ENCODE peak calls at places on chromosome 14, in eight cellular contexts. One of them, this sample, is unnamed.

GRCh38 chr14:36553650-36554260 is 28.7 kb downstream of the NKX2-8 start:
- DNase-seq in fibroblast of the aortic adventitia: peak; percentile 68
- DNase-seq in body of pancreas: peak; percentile 25
- DNase-seq in suprapubic skin: no peak
- DNase-seq in CD4-positive, alpha-beta memory T cell: no peak
- DNase-seq in astrocyte of the cerebellum: peak; percentile 37
- DNase-seq in cardiac muscle cell: peak; percentile 56
- DNase-seq in mesendoderm: peak; percentile 57
- DNase-seq in this sample: no peak

GRCh38 chr14:102508774-102509743 is 517 bp downstream of the ANKRD9 start:
- DNase-seq in fibroblast of the aortic adventitia: peak; percentile 56
- DNase-seq in body of pancreas: peak; percentile 64
- DNase-seq in suprapubic skin: peak; percentile 92
- DNase-seq in CD4-positive, alpha-beta memory T cell: peak; percentile 60
- DNase-seq in astrocyte of the cerebellum: no peak
- DNase-seq in cardiac muscle cell: peak; percentile 45
- DNase-seq in mesendoderm: peak; percentile 33
- DNase-seq in this sample: no peak

GRCh38 chr14:60327447-60328331 is 78.7 kb downstream of the PPM1A start:
- DNase-seq in fibroblast of the aortic adventitia: no peak
- DNase-seq in body of pancreas: peak; percentile 69
- DNase-seq in suprapubic skin: no peak
- DNase-seq in CD4-positive, alpha-beta memory T cell: peak; percentile 43
- DNase-seq in astrocyte of the cerebellum: no peak
- DNase-seq in cardiac muscle cell: peak; percentile 45
- DNase-seq in mesendoderm: peak; percentile 35
- DNase-seq in this sample: peak; percentile 73

GRCh38 chr14:102824832-102825231 is 47.6 kb downstream of the TRAF3 start:
- DNase-seq in fibroblast of the aortic adventitia: peak; percentile 39
- DNase-seq in body of pancreas: no peak
- DNase-seq in suprapubic skin: no peak
- DNase-seq in CD4-positive, alpha-beta memory T cell: no peak
- DNase-seq in astrocyte of the cerebellum: no peak
- DNase-seq in cardiac muscle cell: no peak
- DNase-seq in mesendoderm: no peak
- DNase-seq in this sample: no peak

GRCh38 chr14:99568567-99569560 is 35.1 kb downstream of the CCDC85C start:
- DNase-seq in fibroblast of the aortic adventitia: peak; percentile 43
- DNase-seq in body of pancreas: peak; percentile 37
- DNase-seq in suprapubic skin: no peak
- DNase-seq in CD4-positive, alpha-beta memory T cell: no peak
- DNase-seq in astrocyte of the cerebellum: no peak
- DNase-seq in cardiac muscle cell: peak; percentile 75
- DNase-seq in mesendoderm: no peak
- DNase-seq in this sample: no peak

GRCh38 chr14:69916396-69916795 is 37.2 kb downstream of the SMOC1 start:
- DNase-seq in fibroblast of the aortic adventitia: no peak
- DNase-seq in body of pancreas: no peak
- DNase-seq in suprapubic skin: no peak
- DNase-seq in CD4-positive, alpha-beta memory T cell: no peak
- DNase-seq in astrocyte of the cerebellum: no peak
- DNase-seq in cardiac muscle cell: no peak
- DNase-seq in mesendoderm: no peak
- DNase-seq in this sample: no peak

GRCh38 chr14:23123419-23123818 is 4.4 kb upstream of the CEBPE start:
- DNase-seq in fibroblast of the aortic adventitia: no peak
- DNase-seq in body of pancreas: peak; percentile 92
- DNase-seq in suprapubic skin: peak; percentile 93
- DNase-seq in CD4-positive, alpha-beta memory T cell: no peak
- DNase-seq in astrocyte of the cerebellum: no peak
- DNase-seq in cardiac muscle cell: peak; percentile 42
- DNase-seq in mesendoderm: no peak
- DNase-seq in this sample: no peak

GRCh38 chr14:92958373-92959188 is 35.6 kb downstream of the CHGA start:
- DNase-seq in fibroblast of the aortic adventitia: no peak
- DNase-seq in body of pancreas: no peak
- DNase-seq in suprapubic skin: no peak
- DNase-seq in CD4-positive, alpha-beta memory T cell: no peak
- DNase-seq in astrocyte of the cerebellum: no peak
- DNase-seq in cardiac muscle cell: no peak
- DNase-seq in mesendoderm: no peak
- DNase-seq in this sample: no peak

GRCh38 chr14:86942939-86943338 is 1050.0 kb downstream of the GALC start:
- DNase-seq in fibroblast of the aortic adventitia: no peak
- DNase-seq in body of pancreas: no peak
- DNase-seq in suprapubic skin: no peak
- DNase-seq in CD4-positive, alpha-beta memory T cell: no peak
- DNase-seq in astrocyte of the cerebellum: no peak
- DNase-seq in cardiac muscle cell: no peak
- DNase-seq in mesendoderm: peak; percentile 11
- DNase-seq in this sample: no peak

GRCh38 chr14:23114120-23114458 is 5.0 kb downstream of the CEBPE start:
- DNase-seq in fibroblast of the aortic adventitia: no peak
- DNase-seq in body of pancreas: no peak
- DNase-seq in suprapubic skin: no peak
- DNase-seq in CD4-positive, alpha-beta memory T cell: no peak
- DNase-seq in astrocyte of the cerebellum: no peak
- DNase-seq in cardiac muscle cell: no peak
- DNase-seq in mesendoderm: no peak
- DNase-seq in this sample: no peak

GRCh38 chr14:35727764-35728163 is 81.3 kb downstream of the RALGAPA1 start:
- DNase-seq in fibroblast of the aortic adventitia: no peak
- DNase-seq in body of pancreas: no peak
- DNase-seq in suprapubic skin: no peak
- DNase-seq in CD4-positive, alpha-beta memory T cell: no peak
- DNase-seq in astrocyte of the cerebellum: no peak
- DNase-seq in cardiac muscle cell: no peak
- DNase-seq in mesendoderm: no peak
- DNase-seq in this sample: no peak

GRCh38 chr14:23539867-23540469 is 11.6 kb downstream of the ZFHX2 start:
- DNase-seq in fibroblast of the aortic adventitia: no peak
- DNase-seq in body of pancreas: no peak
- DNase-seq in suprapubic skin: no peak
- DNase-seq in CD4-positive, alpha-beta memory T cell: no peak
- DNase-seq in astrocyte of the cerebellum: no peak
- DNase-seq in cardiac muscle cell: no peak
- DNase-seq in mesendoderm: no peak
- DNase-seq in this sample: no peak

GRCh38 chr14:103696466-103697071 is 18.7 kb downstream of the XRCC3 start:
- DNase-seq in fibroblast of the aortic adventitia: peak; percentile 51
- DNase-seq in body of pancreas: peak; percentile 26
- DNase-seq in suprapubic skin: no peak
- DNase-seq in CD4-positive, alpha-beta memory T cell: no peak
- DNase-seq in astrocyte of the cerebellum: peak; percentile 11
- DNase-seq in cardiac muscle cell: peak; percentile 62
- DNase-seq in mesendoderm: no peak
- DNase-seq in this sample: no peak

GRCh38 chr14:71372411-71372838 is 465.2 kb downstream of the PCNX1 start:
- DNase-seq in fibroblast of the aortic adventitia: peak; percentile 76
- DNase-seq in body of pancreas: no peak
- DNase-seq in suprapubic skin: no peak
- DNase-seq in CD4-positive, alpha-beta memory T cell: no peak
- DNase-seq in astrocyte of the cerebellum: no peak
- DNase-seq in cardiac muscle cell: peak; percentile 78
- DNase-seq in mesendoderm: no peak
- DNase-seq in this sample: no peak

GRCh38 chr14:93299831-93300230 is 33.0 kb downstream of the BTBD7 start:
- DNase-seq in fibroblast of the aortic adventitia: no peak
- DNase-seq in body of pancreas: no peak
- DNase-seq in suprapubic skin: no peak
- DNase-seq in CD4-positive, alpha-beta memory T cell: no peak
- DNase-seq in astrocyte of the cerebellum: no peak
- DNase-seq in cardiac muscle cell: peak; percentile 68
- DNase-seq in mesendoderm: no peak
- DNase-seq in this sample: no peak

GRCh38 chr14:67187210-67187609 is 2.0 kb upstream of the GARIN2 start:
- DNase-seq in fibroblast of the aortic adventitia: peak; percentile 77
- DNase-seq in body of pancreas: no peak
- DNase-seq in suprapubic skin: no peak
- DNase-seq in CD4-positive, alpha-beta memory T cell: no peak
- DNase-seq in astrocyte of the cerebellum: peak; percentile 55
- DNase-seq in cardiac muscle cell: peak; percentile 40
- DNase-seq in mesendoderm: peak; percentile 85
- DNase-seq in this sample: no peak

DNA sequence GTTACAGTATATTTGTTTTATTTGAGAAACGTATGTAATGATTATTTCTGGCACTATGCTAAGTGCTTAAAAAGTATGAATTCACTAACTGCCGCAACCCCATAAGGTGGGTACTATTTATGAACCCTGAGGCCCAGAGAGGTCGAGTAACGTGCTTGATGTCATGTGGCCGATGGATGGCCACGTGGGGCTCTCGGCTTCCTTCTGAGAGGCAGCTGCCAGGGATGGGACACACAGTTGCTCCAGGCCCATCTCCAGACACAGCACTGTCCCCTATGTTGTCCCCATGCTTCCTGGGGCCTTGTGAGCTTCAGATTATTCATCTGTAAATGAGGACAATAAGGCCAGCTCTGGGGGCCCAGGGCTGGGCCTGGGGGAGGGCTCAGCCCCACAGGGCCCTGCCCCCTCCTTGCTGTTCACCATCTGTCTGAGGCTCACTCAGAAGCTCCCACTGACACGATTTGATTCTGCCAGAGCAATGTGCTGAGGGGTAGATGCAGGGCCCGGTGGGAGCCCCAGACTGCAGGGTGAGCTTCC is 115.0 kb downstream of the CALM1 start:
- DNase-seq in fibroblast of the aortic adventitia: no peak
- DNase-seq in body of pancreas: no peak
- DNase-seq in suprapubic skin: no peak
- DNase-seq in CD4-positive, alpha-beta memory T cell: no peak
- DNase-seq in astrocyte of the cerebellum: no peak
- DNase-seq in cardiac muscle cell: no peak
- DNase-seq in mesendoderm: no peak
- DNase-seq in this sample: no peak
- H3K4me3 ChIP-seq in fibroblast of the aortic adventitia: no peak overlapping the region
- H3K4me3 ChIP-seq in body of pancreas: no peak overlapping the region
- H3K4me3 ChIP-seq in suprapubic skin: no peak overlapping the region
- H3K4me3 ChIP-seq in CD4-positive, alpha-beta memory T cell: no peak overlapping the region
- H3K4me3 ChIP-seq in astrocyte of the cerebellum: no peak overlapping the region
- H3K4me3 ChIP-seq in cardiac muscle cell: no peak overlapping the region
- H3K4me3 ChIP-seq in mesendoderm: no peak overlapping the region
- H3K4me3 ChIP-seq in this sample: no peak overlapping the region

GRCh38 chr14:81392976-81393643 is 7.0 kb downstream of the STON2 start:
- DNase-seq in fibroblast of the aortic adventitia: no peak
- DNase-seq in body of pancreas: no peak
- DNase-seq in suprapubic skin: no peak
- DNase-seq in CD4-positive, alpha-beta memory T cell: no peak
- DNase-seq in astrocyte of the cerebellum: no peak
- DNase-seq in cardiac muscle cell: no peak
- DNase-seq in mesendoderm: peak; percentile 38
- DNase-seq in this sample: no peak
- H3K4me3 ChIP-seq in fibroblast of the aortic adventitia: no peak overlapping the region
- H3K4me3 ChIP-seq in body of pancreas: no peak overlapping the region
- H3K4me3 ChIP-seq in suprapubic skin: no peak overlapping the region
- H3K4me3 ChIP-seq in CD4-positive, alpha-beta memory T cell: no peak overlapping the region
- H3K4me3 ChIP-seq in astrocyte of the cerebellum: no peak overlapping the region
- H3K4me3 ChIP-seq in cardiac muscle cell: no peak overlapping the region
- H3K4me3 ChIP-seq in mesendoderm: no peak overlapping the region
- H3K4me3 ChIP-seq in this sample: no peak overlapping the region

GRCh38 chr14:77708749-77709148 is 846 bp downstream of the SLIRP start:
- DNase-seq in fibroblast of the aortic adventitia: no peak
- DNase-seq in body of pancreas: no peak
- DNase-seq in suprapubic skin: no peak
- DNase-seq in CD4-positive, alpha-beta memory T cell: no peak
- DNase-seq in astrocyte of the cerebellum: no peak
- DNase-seq in cardiac muscle cell: no peak
- DNase-seq in mesendoderm: no peak
- DNase-seq in this sample: no peak

GRCh38 chr14:77707355-77707723 is 484 bp downstream of the ALKBH1 start:
- DNase-seq in fibroblast of the aortic adventitia: peak; percentile 60
- DNase-seq in body of pancreas: no peak
- DNase-seq in suprapubic skin: no peak
- DNase-seq in CD4-positive, alpha-beta memory T cell: no peak
- DNase-seq in astrocyte of the cerebellum: peak; percentile 11
- DNase-seq in cardiac muscle cell: peak; percentile 45
- DNase-seq in mesendoderm: peak; percentile 51
- DNase-seq in this sample: no peak

GRCh38 chr14:77709412-77709811 is 1.5 kb downstream of the SLIRP start:
- DNase-seq in fibroblast of the aortic adventitia: no peak
- DNase-seq in body of pancreas: no peak
- DNase-seq in suprapubic skin: no peak
- DNase-seq in CD4-positive, alpha-beta memory T cell: no peak
- DNase-seq in astrocyte of the cerebellum: no peak
- DNase-seq in cardiac muscle cell: no peak
- DNase-seq in mesendoderm: no peak
- DNase-seq in this sample: no peak

GRCh38 chr14:77707724-77708408 is at the start of the genes ALKBH1 and SLIRP:
- DNase-seq in fibroblast of the aortic adventitia: peak; percentile 77
- DNase-seq in body of pancreas: peak; percentile 82
- DNase-seq in suprapubic skin: peak; percentile 90
- DNase-seq in CD4-positive, alpha-beta memory T cell: peak; percentile 87
- DNase-seq in astrocyte of the cerebellum: peak; percentile 28
- DNase-seq in cardiac muscle cell: peak; percentile 78
- DNase-seq in mesendoderm: peak; percentile 92
- DNase-seq in this sample: peak; percentile 78

GRCh38 chr14:77710364-77710763 is 2.5 kb downstream of the SLIRP start:
- DNase-seq in fibroblast of the aortic adventitia: no peak
- DNase-seq in body of pancreas: no peak
- DNase-seq in suprapubic skin: no peak
- DNase-seq in CD4-positive, alpha-beta memory T cell: no peak
- DNase-seq in astrocyte of the cerebellum: no peak
- DNase-seq in cardiac muscle cell: no peak
- DNase-seq in mesendoderm: no peak
- DNase-seq in this sample: no peak
- H3K4me3 ChIP-seq in fibroblast of the aortic adventitia: no peak overlapping the region
- H3K4me3 ChIP-seq in body of pancreas: no peak overlapping the region
- H3K4me3 ChIP-seq in suprapubic skin: no peak overlapping the region
- H3K4me3 ChIP-seq in CD4-positive, alpha-beta memory T cell: no peak overlapping the region
- H3K4me3 ChIP-seq in astrocyte of the cerebellum: no peak overlapping the region
- H3K4me3 ChIP-seq in cardiac muscle cell: no peak overlapping the region
- H3K4me3 ChIP-seq in mesendoderm: no peak overlapping the region
- H3K4me3 ChIP-seq in this sample: no peak overlapping the region

GRCh38 chr14:97361181-97361580 is 564.0 kb downstream of the VRK1 start:
- DNase-seq in fibroblast of the aortic adventitia: no peak
- DNase-seq in body of pancreas: no peak
- DNase-seq in suprapubic skin: no peak
- DNase-seq in CD4-positive, alpha-beta memory T cell: no peak
- DNase-seq in astrocyte of the cerebellum: no peak
- DNase-seq in cardiac muscle cell: no peak
- DNase-seq in mesendoderm: no peak
- DNase-seq in this sample: no peak

GRCh38 chr14:97368900-97369564 is 571.9 kb downstream of the VRK1 start:
- DNase-seq in fibroblast of the aortic adventitia: no peak
- DNase-seq in body of pancreas: no peak
- DNase-seq in suprapubic skin: no peak
- DNase-seq in CD4-positive, alpha-beta memory T cell: no peak
- DNase-seq in astrocyte of the cerebellum: no peak
- DNase-seq in cardiac muscle cell: no peak
- DNase-seq in mesendoderm: no peak
- DNase-seq in this sample: no peak

GRCh38 chr14:97367278-97367677 is 570.1 kb downstream of the VRK1 start:
- DNase-seq in fibroblast of the aortic adventitia: no peak
- DNase-seq in body of pancreas: no peak
- DNase-seq in suprapubic skin: no peak
- DNase-seq in CD4-positive, alpha-beta memory T cell: no peak
- DNase-seq in astrocyte of the cerebellum: no peak
- DNase-seq in cardiac muscle cell: no peak
- DNase-seq in mesendoderm: no peak
- DNase-seq in this sample: no peak

GRCh38 chr14:97369901-97370300 is 572.7 kb downstream of the VRK1 start:
- DNase-seq in fibroblast of the aortic adventitia: no peak
- DNase-seq in body of pancreas: no peak
- DNase-seq in suprapubic skin: no peak
- DNase-seq in CD4-positive, alpha-beta memory T cell: no peak
- DNase-seq in astrocyte of the cerebellum: no peak
- DNase-seq in cardiac muscle cell: no peak
- DNase-seq in mesendoderm: no peak
- DNase-seq in this sample: no peak

GRCh38 chr14:97366400-97366799 is 569.2 kb downstream of the VRK1 start:
- DNase-seq in fibroblast of the aortic adventitia: no peak
- DNase-seq in body of pancreas: no peak
- DNase-seq in suprapubic skin: no peak
- DNase-seq in CD4-positive, alpha-beta memory T cell: no peak
- DNase-seq in astrocyte of the cerebellum: no peak
- DNase-seq in cardiac muscle cell: no peak
- DNase-seq in mesendoderm: peak; percentile 11
- DNase-seq in this sample: no peak
- H3K4me3 ChIP-seq in fibroblast of the aortic adventitia: no peak overlapping the region
- H3K4me3 ChIP-seq in body of pancreas: no peak overlapping the region
- H3K4me3 ChIP-seq in suprapubic skin: no peak overlapping the region
- H3K4me3 ChIP-seq in CD4-positive, alpha-beta memory T cell: no peak overlapping the region
- H3K4me3 ChIP-seq in astrocyte of the cerebellum: no peak overlapping the region
- H3K4me3 ChIP-seq in cardiac muscle cell: no peak overlapping the region
- H3K4me3 ChIP-seq in mesendoderm: no peak overlapping the region
- H3K4me3 ChIP-seq in this sample: no peak overlapping the region

This sample was measured in GM06990.